ENCODE peak calls at places on chromosome 5, in five cellular contexts. One of them, this sample, is unnamed. For H3K4me1, the result is how much of the 10 kb centered on the place peaks cover.

GRCh38 chr5:84437673-84438315 is 53.1 kb upstream of the EDIL3 start:
- DNase-seq in sigmoid colon: no peak
- DNase-seq in neural progenitor cell: no peak
- DNase-seq in spleen: no peak
- DNase-seq in A549: no peak
- DNase-seq in this sample: no peak

GRCh38 chr5:171162165-171162564 is 146.9 kb upstream of the TLX3 start:
- DNase-seq in sigmoid colon: no peak
- DNase-seq in A549: no peak
- DNase-seq in spleen: no peak
- DNase-seq in neural progenitor cell: peak
- DNase-seq in this sample: no peak

GRCh38 chr5:113900831-113901230 is 387.3 kb downstream of the YTHDC2 start:
- DNase-seq in sigmoid colon: no peak
- DNase-seq in spleen: no peak
- DNase-seq in A549: no peak
- DNase-seq in neural progenitor cell: no peak
- DNase-seq in this sample: no peak

GRCh38 chr5:61701877-61702602 is 370.0 kb downstream of the ZSWIM6 start:
- DNase-seq in sigmoid colon: no peak
- DNase-seq in A549: no peak
- DNase-seq in neural progenitor cell: no peak
- DNase-seq in spleen: no peak
- DNase-seq in this sample: no peak

GRCh38 chr5:131322926-131323325 is 59.1 kb downstream of the CDC42SE2 start:
- DNase-seq in spleen: no peak
- DNase-seq in sigmoid colon: no peak
- DNase-seq in A549: no peak
- DNase-seq in neural progenitor cell: no peak
- DNase-seq in this sample: no peak

GRCh38 chr5:38807570-38808461 is 38.0 kb upstream of the OSMR start:
- DNase-seq in A549: no peak
- DNase-seq in sigmoid colon: no peak
- DNase-seq in neural progenitor cell: no peak
- DNase-seq in spleen: no peak
- DNase-seq in this sample: no peak

GRCh38 chr5:16568875-16569580 is 47.8 kb downstream of the RETREG1 start:
- DNase-seq in neural progenitor cell: no peak
- DNase-seq in sigmoid colon: peak
- DNase-seq in spleen: no peak
- DNase-seq in A549: no peak
- DNase-seq in this sample: no peak

GRCh38 chr5:9537223-9538141 is 8.4 kb downstream of the SEMA5A start:
- DNase-seq in spleen: no peak
- DNase-seq in sigmoid colon: no peak
- DNase-seq in neural progenitor cell: no peak
- DNase-seq in A549: no peak
- DNase-seq in this sample: no peak

GRCh38 chr5:133713746-133714145 is 101.4 kb upstream of the FSTL4 start:
- DNase-seq in A549: no peak
- DNase-seq in spleen: no peak
- DNase-seq in neural progenitor cell: no peak
- DNase-seq in sigmoid colon: no peak
- DNase-seq in this sample: no peak

GRCh38 chr5:91144491-91145232 is 238.5 kb downstream of the ARRDC3 start:
- DNase-seq in sigmoid colon: no peak
- DNase-seq in A549: no peak
- DNase-seq in spleen: no peak
- DNase-seq in neural progenitor cell: no peak
- DNase-seq in this sample: peak

GRCh38 chr5:55226027-55226933 is 835 bp downstream of the MCIDAS start:
- DNase-seq in sigmoid colon: no peak
- DNase-seq in neural progenitor cell: peak
- DNase-seq in spleen: peak
- DNase-seq in A549: peak
- DNase-seq in this sample: peak

GRCh38 chr5:139862313-139862712 is 66.7 kb downstream of the PSD2 start:
- DNase-seq in spleen: no peak
- DNase-seq in sigmoid colon: no peak
- DNase-seq in neural progenitor cell: no peak
- DNase-seq in A549: no peak
- DNase-seq in this sample: no peak

GRCh38 chr5:18687429-18687828 is 1053.2 kb downstream of the TAF11L14 start:
- DNase-seq in sigmoid colon: no peak
- DNase-seq in neural progenitor cell: no peak
- DNase-seq in spleen: no peak
- DNase-seq in A549: no peak
- DNase-seq in this sample: no peak

GRCh38 chr5:1522601-1523479 is 920 bp downstream of the LPCAT1 start:
- DNase-seq in neural progenitor cell: peak
- DNase-seq in spleen: peak
- DNase-seq in sigmoid colon: peak
- DNase-seq in A549: no peak
- DNase-seq in this sample: no peak

GRCh38 chr5:143341807-143342570 is 61.5 kb downstream of the NR3C1 start:
- DNase-seq in sigmoid colon: no peak
- DNase-seq in spleen: no peak
- DNase-seq in neural progenitor cell: no peak
- DNase-seq in A549: peak
- DNase-seq in this sample: no peak

GRCh38 chr5:138946241-138946623 is 71.1 kb upstream of the LRRTM2 start:
- DNase-seq in A549: no peak
- DNase-seq in neural progenitor cell: no peak
- DNase-seq in spleen: no peak
- DNase-seq in sigmoid colon: peak
- DNase-seq in this sample: no peak

GRCh38 chr5:172380992-172381643 is 73.2 kb downstream of the SH3PXD2B start:
- DNase-seq in sigmoid colon: peak
- DNase-seq in spleen: no peak
- DNase-seq in neural progenitor cell: no peak
- DNase-seq in A549: no peak
- DNase-seq in this sample: no peak

GRCh38 chr5:145178667-145179523 is 656.2 kb downstream of the PRELID2 start:
- DNase-seq in neural progenitor cell: peak
- DNase-seq in sigmoid colon: no peak
- DNase-seq in spleen: no peak
- DNase-seq in A549: no peak
- DNase-seq in this sample: peak

DNA sequence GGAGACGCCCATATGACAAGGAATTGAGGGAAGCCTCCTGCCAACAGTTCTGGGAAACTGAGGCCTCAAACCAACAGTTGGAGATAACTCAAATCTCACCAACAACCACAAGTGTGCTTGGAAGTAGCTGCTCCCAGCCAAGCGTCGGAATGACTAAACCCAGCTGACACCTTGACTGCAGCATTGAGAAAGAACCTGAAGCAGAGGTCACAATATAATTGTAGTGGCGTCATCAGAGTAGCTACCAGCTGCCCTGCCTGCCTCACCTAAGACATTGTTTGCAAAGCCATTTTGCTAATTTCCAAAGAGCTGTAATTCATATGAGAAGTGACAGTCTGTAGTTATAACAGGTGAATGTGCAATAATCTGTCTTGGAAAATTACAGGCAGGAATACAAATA is 40.8 kb upstream of the ANKRD31 start:
- DNase-seq in sigmoid colon: no peak
- DNase-seq in A549: no peak
- DNase-seq in spleen: no peak
- DNase-seq in neural progenitor cell: no peak
- DNase-seq in this sample: no peak
- H3K4me1 ChIP-seq in sigmoid colon: under half
- H3K4me1 ChIP-seq in A549: under half
- H3K4me1 ChIP-seq in spleen: under half
- H3K4me1 ChIP-seq in neural progenitor cell: under half
- H3K4me1 ChIP-seq in this sample: under half

DNA sequence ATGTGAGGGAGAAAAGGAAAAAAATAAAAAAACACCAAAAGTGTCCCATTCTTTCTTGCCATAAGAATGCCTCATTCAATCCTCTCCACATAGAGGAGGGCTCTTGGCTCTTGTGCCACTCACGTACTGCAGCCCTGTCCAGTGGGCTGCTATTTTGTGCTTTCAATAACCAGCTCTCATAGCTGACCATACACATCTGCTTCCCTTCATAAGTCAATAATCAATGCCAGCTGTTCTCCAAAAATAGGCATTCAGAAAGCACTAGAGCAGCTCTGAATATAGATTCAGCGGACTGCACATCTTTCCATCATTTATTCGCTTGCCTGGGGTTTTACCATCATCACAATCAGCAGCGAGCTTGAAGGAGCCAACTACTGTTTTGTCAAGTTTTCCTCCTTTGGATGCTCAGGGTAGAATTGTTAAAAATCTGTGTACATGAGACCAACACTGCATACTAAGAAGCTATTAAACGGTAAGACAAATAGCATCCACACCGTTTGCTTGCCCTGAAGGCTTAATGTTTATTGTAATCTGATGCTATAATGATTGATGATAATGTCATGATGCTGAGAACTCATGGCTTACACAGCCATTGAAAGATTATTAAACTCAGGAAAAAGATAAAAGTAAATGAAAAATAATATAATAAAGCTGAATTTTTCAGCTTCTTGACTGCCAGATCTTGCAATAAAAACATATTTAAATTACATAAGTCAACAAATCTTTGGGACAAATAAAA is 80.0 kb downstream of the OXCT1 start:
- DNase-seq in sigmoid colon: no peak
- DNase-seq in neural progenitor cell: no peak
- DNase-seq in A549: no peak
- DNase-seq in spleen: no peak
- DNase-seq in this sample: no peak
- H3K4me1 ChIP-seq in sigmoid colon: half or more
- H3K4me1 ChIP-seq in neural progenitor cell: under half
- H3K4me1 ChIP-seq in A549: under half
- H3K4me1 ChIP-seq in spleen: under half
- H3K4me1 ChIP-seq in this sample: under half

GRCh38 chr5:123814796-123815479 is 303.0 kb downstream of the CSNK1G3 start:
- DNase-seq in sigmoid colon: no peak
- DNase-seq in neural progenitor cell: no peak
- DNase-seq in A549: no peak
- DNase-seq in spleen: no peak
- DNase-seq in this sample: peak
- H3K4me1 ChIP-seq in sigmoid colon: under half
- H3K4me1 ChIP-seq in neural progenitor cell: under half
- H3K4me1 ChIP-seq in A549: under half
- H3K4me1 ChIP-seq in spleen: under half
- H3K4me1 ChIP-seq in this sample: half or more

GRCh38 chr5:154644745-154645411 is 110.3 kb upstream of the LARP1 start:
- DNase-seq in A549: no peak
- DNase-seq in neural progenitor cell: no peak
- DNase-seq in spleen: peak
- DNase-seq in sigmoid colon: no peak
- DNase-seq in this sample: no peak

GRCh38 chr5:154647760-154648143 is 107.4 kb upstream of the LARP1 start:
- DNase-seq in A549: no peak
- DNase-seq in sigmoid colon: no peak
- DNase-seq in spleen: no peak
- DNase-seq in neural progenitor cell: no peak
- DNase-seq in this sample: no peak

GRCh38 chr5:154648706-154649105 is 106.5 kb upstream of the LARP1 start:
- DNase-seq in spleen: peak
- DNase-seq in sigmoid colon: no peak
- DNase-seq in A549: no peak
- DNase-seq in neural progenitor cell: no peak
- DNase-seq in this sample: no peak

GRCh38 chr5:154648229-154648628 is 106.9 kb upstream of the LARP1 start:
- DNase-seq in A549: no peak
- DNase-seq in sigmoid colon: no peak
- DNase-seq in neural progenitor cell: no peak
- DNase-seq in spleen: peak
- DNase-seq in this sample: no peak

GRCh38 chr5:154646841-154647759 is 108.1 kb upstream of the LARP1 start:
- DNase-seq in sigmoid colon: peak
- DNase-seq in A549: no peak
- DNase-seq in neural progenitor cell: peak
- DNase-seq in spleen: peak
- DNase-seq in this sample: no peak
- H3K4me1 ChIP-seq in sigmoid colon: under half
- H3K4me1 ChIP-seq in A549: under half
- H3K4me1 ChIP-seq in neural progenitor cell: under half
- H3K4me1 ChIP-seq in spleen: under half
- H3K4me1 ChIP-seq in this sample: under half

This sample was measured in HAP-1.